ENCODE peak calls at places on chromosome 19, in six cellular contexts. One of them, this sample, is unnamed.

GRCh38 chr19:17766543-17767131 is 15.4 kb downstream of the FCHO1 start:
- DNase-seq in activated CD4-positive, alpha-beta T cell treated with anti-CD3 and anti-CD28 coated beads, Interleukin-2, amount 10 ng/mL, durations not matched to agents 7 days and 5 days: peak; percentile 44
- DNase-seq in caudate nucleus: peak; percentile 78
- DNase-seq in stimulated activated CD4-positive, alpha-beta T cell treated with anti-CD3 and anti-CD28 coated beads, Interleukin-1b, Interleukin-23, amount 100 ng/mL, for 1 hour: no peak
- DNase-seq in mesothelial cell of epicardium: peak; percentile 83
- DNase-seq in AG08396: peak; percentile 77
- DNase-seq in this sample: peak; percentile 88

GRCh38 chr19:9883764-9884163 is 48.6 kb downstream of the PIN1 start:
- DNase-seq in activated CD4-positive, alpha-beta T cell treated with anti-CD3 and anti-CD28 coated beads, Interleukin-2, amount 10 ng/mL, durations not matched to agents 7 days and 5 days: no peak
- DNase-seq in caudate nucleus: no peak
- DNase-seq in stimulated activated CD4-positive, alpha-beta T cell treated with anti-CD3 and anti-CD28 coated beads, Interleukin-1b, Interleukin-23, amount 100 ng/mL, for 1 hour: no peak
- DNase-seq in mesothelial cell of epicardium: no peak
- DNase-seq in AG08396: no peak
- DNase-seq in this sample: peak; percentile 28

GRCh38 chr19:47723573-47723923 is 10.3 kb downstream of the EHD2 start:
- DNase-seq in activated CD4-positive, alpha-beta T cell treated with anti-CD3 and anti-CD28 coated beads, Interleukin-2, amount 10 ng/mL, durations not matched to agents 7 days and 5 days: peak; percentile 25
- DNase-seq in caudate nucleus: no peak
- DNase-seq in stimulated activated CD4-positive, alpha-beta T cell treated with anti-CD3 and anti-CD28 coated beads, Interleukin-1b, Interleukin-23, amount 100 ng/mL, for 1 hour: no peak
- DNase-seq in mesothelial cell of epicardium: no peak
- DNase-seq in AG08396: no peak
- DNase-seq in this sample: no peak

GRCh38 chr19:46984077-46985010 is 35.3 kb upstream of the NPAS1 start:
- DNase-seq in activated CD4-positive, alpha-beta T cell treated with anti-CD3 and anti-CD28 coated beads, Interleukin-2, amount 10 ng/mL, durations not matched to agents 7 days and 5 days: no peak
- DNase-seq in caudate nucleus: no peak
- DNase-seq in stimulated activated CD4-positive, alpha-beta T cell treated with anti-CD3 and anti-CD28 coated beads, Interleukin-1b, Interleukin-23, amount 100 ng/mL, for 1 hour: no peak
- DNase-seq in mesothelial cell of epicardium: no peak
- DNase-seq in AG08396: no peak
- DNase-seq in this sample: no peak

GRCh38 chr19:46017095-46017429 is 5.8 kb downstream of the PGLYRP1 start:
- DNase-seq in activated CD4-positive, alpha-beta T cell treated with anti-CD3 and anti-CD28 coated beads, Interleukin-2, amount 10 ng/mL, durations not matched to agents 7 days and 5 days: no peak
- DNase-seq in caudate nucleus: no peak
- DNase-seq in stimulated activated CD4-positive, alpha-beta T cell treated with anti-CD3 and anti-CD28 coated beads, Interleukin-1b, Interleukin-23, amount 100 ng/mL, for 1 hour: no peak
- DNase-seq in mesothelial cell of epicardium: no peak
- DNase-seq in AG08396: no peak
- DNase-seq in this sample: no peak

GRCh38 chr19:52734340-52734892 is 428 bp downstream of the ZNF611 start:
- DNase-seq in activated CD4-positive, alpha-beta T cell treated with anti-CD3 and anti-CD28 coated beads, Interleukin-2, amount 10 ng/mL, durations not matched to agents 7 days and 5 days: no peak
- DNase-seq in caudate nucleus: peak; percentile 46
- DNase-seq in stimulated activated CD4-positive, alpha-beta T cell treated with anti-CD3 and anti-CD28 coated beads, Interleukin-1b, Interleukin-23, amount 100 ng/mL, for 1 hour: no peak
- DNase-seq in mesothelial cell of epicardium: no peak
- DNase-seq in AG08396: peak; percentile 24
- DNase-seq in this sample: peak; percentile 70

GRCh38 chr19:15331419-15332310 is 674 bp downstream of the BRD4 start:
- DNase-seq in activated CD4-positive, alpha-beta T cell treated with anti-CD3 and anti-CD28 coated beads, Interleukin-2, amount 10 ng/mL, durations not matched to agents 7 days and 5 days: peak; percentile 61
- DNase-seq in caudate nucleus: peak; percentile 46
- DNase-seq in stimulated activated CD4-positive, alpha-beta T cell treated with anti-CD3 and anti-CD28 coated beads, Interleukin-1b, Interleukin-23, amount 100 ng/mL, for 1 hour: peak; percentile 47
- DNase-seq in mesothelial cell of epicardium: peak; percentile 60
- DNase-seq in AG08396: peak; percentile 80
- DNase-seq in this sample: peak; percentile 86

GRCh38 chr19:10878253-10878652 is 6.9 kb downstream of the CARM1 start:
- DNase-seq in activated CD4-positive, alpha-beta T cell treated with anti-CD3 and anti-CD28 coated beads, Interleukin-2, amount 10 ng/mL, durations not matched to agents 7 days and 5 days: no peak
- DNase-seq in caudate nucleus: no peak
- DNase-seq in stimulated activated CD4-positive, alpha-beta T cell treated with anti-CD3 and anti-CD28 coated beads, Interleukin-1b, Interleukin-23, amount 100 ng/mL, for 1 hour: no peak
- DNase-seq in mesothelial cell of epicardium: no peak
- DNase-seq in AG08396: no peak
- DNase-seq in this sample: no peak

GRCh38 chr19:55224038-55224665 is 4.4 kb downstream of the TMEM86B start:
- DNase-seq in activated CD4-positive, alpha-beta T cell treated with anti-CD3 and anti-CD28 coated beads, Interleukin-2, amount 10 ng/mL, durations not matched to agents 7 days and 5 days: no peak
- DNase-seq in caudate nucleus: no peak
- DNase-seq in stimulated activated CD4-positive, alpha-beta T cell treated with anti-CD3 and anti-CD28 coated beads, Interleukin-1b, Interleukin-23, amount 100 ng/mL, for 1 hour: no peak
- DNase-seq in mesothelial cell of epicardium: no peak
- DNase-seq in AG08396: peak; percentile 5
- DNase-seq in this sample: no peak

GRCh38 chr19:7492142-7493055 is 3.6 kb upstream of the PEX11G start:
- DNase-seq in activated CD4-positive, alpha-beta T cell treated with anti-CD3 and anti-CD28 coated beads, Interleukin-2, amount 10 ng/mL, durations not matched to agents 7 days and 5 days: peak; percentile 48
- DNase-seq in caudate nucleus: no peak
- DNase-seq in stimulated activated CD4-positive, alpha-beta T cell treated with anti-CD3 and anti-CD28 coated beads, Interleukin-1b, Interleukin-23, amount 100 ng/mL, for 1 hour: no peak
- DNase-seq in mesothelial cell of epicardium: no peak
- DNase-seq in AG08396: no peak
- DNase-seq in this sample: peak; percentile 20

GRCh38 chr19:7515091-7515470 is 822 bp upstream of the ZNF358 start:
- DNase-seq in activated CD4-positive, alpha-beta T cell treated with anti-CD3 and anti-CD28 coated beads, Interleukin-2, amount 10 ng/mL, durations not matched to agents 7 days and 5 days: no peak
- DNase-seq in caudate nucleus: no peak
- DNase-seq in stimulated activated CD4-positive, alpha-beta T cell treated with anti-CD3 and anti-CD28 coated beads, Interleukin-1b, Interleukin-23, amount 100 ng/mL, for 1 hour: no peak
- DNase-seq in mesothelial cell of epicardium: no peak
- DNase-seq in AG08396: peak; percentile 77
- DNase-seq in this sample: peak; percentile 74

GRCh38 chr19:40549007-40549708 is 27.5 kb upstream of the SHKBP1 start:
- DNase-seq in activated CD4-positive, alpha-beta T cell treated with anti-CD3 and anti-CD28 coated beads, Interleukin-2, amount 10 ng/mL, durations not matched to agents 7 days and 5 days: peak; percentile 74
- DNase-seq in caudate nucleus: peak; percentile 72
- DNase-seq in stimulated activated CD4-positive, alpha-beta T cell treated with anti-CD3 and anti-CD28 coated beads, Interleukin-1b, Interleukin-23, amount 100 ng/mL, for 1 hour: peak; percentile 56
- DNase-seq in mesothelial cell of epicardium: peak; percentile 85
- DNase-seq in AG08396: peak; percentile 57
- DNase-seq in this sample: peak; percentile 85

GRCh38 chr19:14536926-14537692 is 7.7 kb downstream of the TECR start:
- DNase-seq in activated CD4-positive, alpha-beta T cell treated with anti-CD3 and anti-CD28 coated beads, Interleukin-2, amount 10 ng/mL, durations not matched to agents 7 days and 5 days: peak; percentile 68
- DNase-seq in caudate nucleus: no peak
- DNase-seq in stimulated activated CD4-positive, alpha-beta T cell treated with anti-CD3 and anti-CD28 coated beads, Interleukin-1b, Interleukin-23, amount 100 ng/mL, for 1 hour: no peak
- DNase-seq in mesothelial cell of epicardium: peak; percentile 68
- DNase-seq in AG08396: peak; percentile 41
- DNase-seq in this sample: peak; percentile 81

GRCh38 chr19:4183967-4184717 is 1.7 kb downstream of the ANKRD24 start:
- DNase-seq in activated CD4-positive, alpha-beta T cell treated with anti-CD3 and anti-CD28 coated beads, Interleukin-2, amount 10 ng/mL, durations not matched to agents 7 days and 5 days: no peak
- DNase-seq in caudate nucleus: no peak
- DNase-seq in stimulated activated CD4-positive, alpha-beta T cell treated with anti-CD3 and anti-CD28 coated beads, Interleukin-1b, Interleukin-23, amount 100 ng/mL, for 1 hour: no peak
- DNase-seq in mesothelial cell of epicardium: no peak
- DNase-seq in AG08396: no peak
- DNase-seq in this sample: peak; percentile 58

This sample was measured in Right ventricle myocardium inferior.